ENCODE peak calls at places on chromosome 21, in six cellular contexts. J is HFF-Myc, R is fibroblast of lung, T is body of pancreas, Y is adrenal gland, W is B cell. S is an unnamed sample.

GRCh38 chr21:44005071-44005470 is 7.0 kb upstream of the TRAPPC10 start:
- DNase-seq in J (no peak), R (no peak), T (no peak), Y (no peak), W (no peak), S (no peak)

GRCh38 chr21:42448683-42449082 is 45.0 kb downstream of the UBASH3A start:
- DNase-seq in J (no peak), R (no peak), T (no peak), Y (no peak), W (no peak), S (no peak)

GRCh38 chr21:16323586-16323985 is 593.8 kb downstream of the USP25 start:
- DNase-seq in J (no peak), R (peak), T (no peak), Y (no peak), W (no peak), S (no peak)

GRCh38 chr21:15309721-15310120 is 244.9 kb upstream of the NRIP1 start:
- DNase-seq in J (no peak), R (no peak), T (peak), Y (peak), W (no peak), S (no peak)

GRCh38 chr21:16741228-16741665 is 771.6 kb upstream of the CXADR start:
- DNase-seq in J (no peak), R (no peak), T (no peak), Y (peak), W (no peak), S (no peak)

GRCh38 chr21:41186763-41187536 is 19.0 kb downstream of the BACE2 start:
- DNase-seq in J (no peak), R (no peak), T (no peak), Y (no peak), W (no peak), S (no peak)

GRCh38 chr21:21045538-21045937 is 47.3 kb downstream of the NCAM2 start:
- DNase-seq in J (no peak), R (peak), T (no peak), Y (no peak), W (no peak), S (no peak)

GRCh38 chr21:25790122-25790951 is 55.6 kb downstream of the GABPA start:
- DNase-seq in J (peak), R (peak), T (no peak), Y (no peak), W (no peak), S (no peak)

GRCh38 chr21:43921602-43921978 is 56.6 kb downstream of the AGPAT3 start:
- DNase-seq in J (no peak), R (no peak), T (no peak), Y (no peak), W (no peak), S (no peak)

GRCh38 chr21:42691901-42692559 is 38.6 kb downstream of the PDE9A start:
- DNase-seq in J (no peak), R (no peak), T (no peak), Y (no peak), W (no peak), S (no peak)

GRCh38 chr21:39189857-39190604 is 6.8 kb upstream of the PSMG1 start:
- DNase-seq in J (no peak), R (peak), T (no peak), Y (no peak), W (no peak), S (no peak)

GRCh38 chr21:17491716-17492414 is 21.0 kb upstream of the CXADR start:
- DNase-seq in J (peak), R (peak), T (no peak), Y (peak), W (no peak), S (no peak)

GRCh38 chr21:23160914-23161313 is 2162.7 kb downstream of the NCAM2 start:
- DNase-seq in J (no peak), R (no peak), T (no peak), Y (no peak), W (no peak), S (no peak)

GRCh38 chr21:41008971-41009370 is 159.0 kb upstream of the BACE2 start:
- DNase-seq in J (no peak), R (no peak), T (no peak), Y (no peak), W (no peak), S (no peak)

GRCh38 chr21:17554619-17555472 is 42.0 kb downstream of the CXADR start:
- DNase-seq in J (no peak), R (peak), T (no peak), Y (no peak), W (no peak), S (no peak)

GRCh38 chr21:27477321-27477720 is 510.4 kb upstream of the ADAMTS5 start:
- DNase-seq in J (no peak), R (peak), T (no peak), Y (no peak), W (no peak), S (no peak)

GRCh38 chr21:27480841-27481261 is 514.0 kb upstream of the ADAMTS5 start:
- DNase-seq in J (no peak), R (no peak), T (no peak), Y (no peak), W (no peak), S (no peak)

GRCh38 chr21:27475363-27475955 is 508.6 kb upstream of the ADAMTS5 start:
- DNase-seq in J (no peak), R (no peak), T (no peak), Y (no peak), W (no peak), S (no peak)

DNA sequence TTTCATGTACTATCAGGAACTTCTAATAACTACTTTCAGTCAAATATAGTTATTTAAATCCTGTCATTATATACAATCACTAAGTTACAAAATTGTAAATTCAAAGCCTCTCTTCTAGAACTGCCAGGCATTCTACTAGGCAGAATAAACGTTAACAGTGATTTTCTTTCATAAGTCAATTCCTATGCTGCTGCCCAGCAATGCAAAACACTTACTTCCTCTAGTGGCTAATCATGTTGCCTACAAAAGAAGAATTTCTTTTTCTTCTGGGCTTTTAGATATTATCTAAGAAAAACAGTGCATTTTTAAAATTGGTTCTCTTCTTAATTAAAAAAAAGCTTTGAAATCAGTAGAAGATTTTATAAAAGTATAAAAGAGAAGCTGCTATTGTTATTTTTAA is 509.8 kb upstream of the ADAMTS5 start:
- DNase-seq in J (no peak), R (peak), T (no peak), Y (no peak), W (no peak), S (no peak)
- TF ChIP-seq CTCF in J (peak), R (peak), T (peak), Y (peak), W (no peak), S (peak)

DNA sequence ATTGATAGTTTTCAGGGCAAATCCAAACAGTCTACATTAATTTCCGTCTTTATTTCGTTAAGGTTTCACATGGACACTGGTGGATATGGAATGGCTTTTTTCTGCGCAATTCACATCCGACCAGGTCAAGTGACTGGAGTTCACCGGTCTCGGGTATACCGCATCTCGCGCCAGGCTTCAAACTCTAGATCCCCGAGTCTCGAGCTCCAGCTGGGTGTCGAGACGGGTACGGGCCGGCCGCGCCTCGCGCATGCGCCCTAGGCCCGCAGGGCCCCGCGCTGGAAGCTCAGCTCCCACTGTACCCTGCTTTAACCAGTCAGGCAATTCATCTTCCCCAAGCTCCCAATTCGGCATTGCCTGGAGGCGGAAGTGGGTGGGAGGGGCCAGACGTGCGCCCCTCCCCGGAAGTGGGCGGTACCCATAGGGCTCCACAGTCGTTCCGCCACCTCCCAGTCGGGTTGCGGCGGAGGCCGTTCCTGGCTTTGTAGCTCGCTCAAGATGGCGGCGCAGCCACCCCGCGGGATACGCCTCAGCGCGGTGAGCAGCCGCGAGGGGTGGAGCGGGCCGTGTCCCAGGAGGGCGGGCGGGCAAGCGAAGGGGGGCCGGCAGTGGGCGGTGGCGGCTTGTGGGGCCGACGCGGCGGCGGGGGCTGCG is at the start of gene MORC3:
- DNase-seq in J (peak), R (peak), T (peak), Y (peak), W (peak), S (peak)
- TF ChIP-seq CTCF in J (no peak), R (no peak), T (no peak), Y (no peak), W (no peak), S (no peak)

GRCh38 chr21:37874481-37874880 is 41.8 kb downstream of the KCNJ6 start:
- DNase-seq in J (no peak), R (no peak), T (no peak), Y (no peak), W (no peak), S (no peak)

GRCh38 chr21:37871121-37871862 is 45.0 kb downstream of the KCNJ6 start:
- DNase-seq in J (peak), R (peak), T (no peak), Y (no peak), W (no peak), S (no peak)

GRCh38 chr21:37870229-37870628 is 46.0 kb downstream of the KCNJ6 start:
- DNase-seq in J (no peak), R (no peak), T (no peak), Y (no peak), W (no peak), S (no peak)

GRCh38 chr21:37874904-37875780 is 41.1 kb downstream of the KCNJ6 start:
- DNase-seq in J (no peak), R (no peak), T (no peak), Y (no peak), W (no peak), S (no peak)

GRCh38 chr21:37873655-37874054 is 42.6 kb downstream of the KCNJ6 start:
- DNase-seq in J (no peak), R (no peak), T (no peak), Y (no peak), W (no peak), S (no peak)
- TF ChIP-seq CTCF in J (no peak), R (peak), T (no peak), Y (no peak), W (no peak), S (no peak)

GRCh38 chr21:31136891-31137290 is 98.6 kb upstream of the KRTAP19-8 start:
- DNase-seq in J (no peak), R (peak), T (peak), Y (peak), W (no peak), S (no peak)
- TF ChIP-seq CTCF in J (no peak), R (peak), T (no peak), Y (no peak), W (peak), S (no peak)

GRCh38 chr21:24514081-24514733 is 1093.1 kb downstream of the MRPL39 start:
- DNase-seq in J (no peak), R (peak), T (no peak), Y (no peak), W (no peak), S (no peak)
- TF ChIP-seq CTCF in J (no peak), R (peak), T (peak), Y (peak), W (peak), S (peak)

DNA sequence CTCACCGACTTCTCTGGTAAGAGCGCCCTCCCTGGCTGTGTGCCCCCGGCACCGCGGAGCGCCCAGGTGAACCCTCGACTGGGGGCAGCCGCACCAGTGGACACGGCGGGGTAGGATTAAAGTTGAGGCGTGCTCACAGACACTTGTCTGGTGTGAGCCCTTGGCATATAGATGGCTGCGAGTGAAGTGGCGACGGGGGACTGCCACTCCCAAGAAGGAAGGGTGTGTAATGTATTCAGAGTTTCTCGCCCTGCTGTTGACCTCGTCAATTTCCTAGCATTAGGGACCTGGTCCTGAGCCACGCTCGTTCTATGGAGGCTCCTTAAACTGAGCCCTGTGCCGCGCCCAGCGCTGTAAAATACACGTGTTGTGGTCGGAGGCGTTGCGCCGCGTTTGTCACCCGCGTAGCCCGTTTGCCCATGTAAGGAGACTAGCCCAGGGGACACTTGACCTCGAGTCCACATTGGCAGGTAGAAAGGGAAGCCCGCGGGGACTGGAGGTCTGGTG is 545 bp downstream of the EVA1C start:
- DNase-seq in J (no peak), R (peak), T (peak), Y (peak), W (no peak), S (no peak)
- TF ChIP-seq CTCF in J (no peak), R (peak), T (no peak), Y (no peak), W (no peak), S (no peak)

GRCh38 chr21:45355573-45355972 is 49.4 kb upstream of the COL18A1 start:
- DNase-seq in J (no peak), R (no peak), T (no peak), Y (no peak), W (no peak), S (no peak)

GRCh38 chr21:45356653-45357435 is 48.1 kb upstream of the COL18A1 start:
- DNase-seq in J (no peak), R (no peak), T (no peak), Y (no peak), W (no peak), S (no peak)

GRCh38 chr21:45354970-45355369 is 50.0 kb upstream of the COL18A1 start:
- DNase-seq in J (no peak), R (peak), T (no peak), Y (no peak), W (no peak), S (no peak)

GRCh38 chr21:45357436-45358260 is 47.3 kb upstream of the COL18A1 start:
- DNase-seq in J (no peak), R (peak), T (peak), Y (no peak), W (no peak), S (no peak)

DNA sequence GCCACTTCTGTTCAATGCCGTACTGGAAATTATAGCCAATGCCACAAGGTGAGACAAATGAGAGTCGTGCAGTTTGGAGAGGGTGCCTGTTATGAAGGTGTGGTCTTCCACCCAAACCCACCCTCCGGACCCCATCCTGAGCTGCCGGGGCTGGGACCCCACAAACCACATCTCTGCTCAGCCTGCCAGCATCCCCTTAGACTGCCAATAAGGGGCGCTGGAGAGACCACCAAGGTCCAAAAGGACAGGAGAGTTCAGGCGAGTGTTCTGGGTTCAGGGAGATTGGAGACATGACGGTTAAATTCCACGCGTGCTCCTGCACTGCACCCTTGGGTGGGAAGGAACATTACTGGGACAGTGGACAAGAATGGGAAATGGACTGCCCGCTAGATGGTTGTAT is 48.7 kb upstream of the COL18A1 start:
- DNase-seq in J (no peak), R (no peak), T (no peak), Y (no peak), W (no peak), S (no peak)
- TF ChIP-seq CTCF in J (peak), R (no peak), T (no peak), Y (no peak), W (no peak), S (no peak)

GRCh38 chr21:35441868-35442582 is 392.9 kb upstream of the RUNX1 start:
- DNase-seq in J (no peak), R (no peak), T (no peak), Y (no peak), W (no peak), S (no peak)

GRCh38 chr21:35438643-35439404 is 389.7 kb upstream of the RUNX1 start:
- DNase-seq in J (no peak), R (peak), T (peak), Y (no peak), W (peak), S (no peak)

GRCh38 chr21:35437941-35438340 is 388.8 kb upstream of the RUNX1 start:
- DNase-seq in J (no peak), R (no peak), T (no peak), Y (no peak), W (no peak), S (no peak)

GRCh38 chr21:35436899-35437298 is 387.8 kb upstream of the RUNX1 start:
- DNase-seq in J (no peak), R (no peak), T (no peak), Y (no peak), W (no peak), S (no peak)
- TF ChIP-seq CTCF in J (peak), R (peak), T (no peak), Y (no peak), W (no peak), S (no peak)

DNA sequence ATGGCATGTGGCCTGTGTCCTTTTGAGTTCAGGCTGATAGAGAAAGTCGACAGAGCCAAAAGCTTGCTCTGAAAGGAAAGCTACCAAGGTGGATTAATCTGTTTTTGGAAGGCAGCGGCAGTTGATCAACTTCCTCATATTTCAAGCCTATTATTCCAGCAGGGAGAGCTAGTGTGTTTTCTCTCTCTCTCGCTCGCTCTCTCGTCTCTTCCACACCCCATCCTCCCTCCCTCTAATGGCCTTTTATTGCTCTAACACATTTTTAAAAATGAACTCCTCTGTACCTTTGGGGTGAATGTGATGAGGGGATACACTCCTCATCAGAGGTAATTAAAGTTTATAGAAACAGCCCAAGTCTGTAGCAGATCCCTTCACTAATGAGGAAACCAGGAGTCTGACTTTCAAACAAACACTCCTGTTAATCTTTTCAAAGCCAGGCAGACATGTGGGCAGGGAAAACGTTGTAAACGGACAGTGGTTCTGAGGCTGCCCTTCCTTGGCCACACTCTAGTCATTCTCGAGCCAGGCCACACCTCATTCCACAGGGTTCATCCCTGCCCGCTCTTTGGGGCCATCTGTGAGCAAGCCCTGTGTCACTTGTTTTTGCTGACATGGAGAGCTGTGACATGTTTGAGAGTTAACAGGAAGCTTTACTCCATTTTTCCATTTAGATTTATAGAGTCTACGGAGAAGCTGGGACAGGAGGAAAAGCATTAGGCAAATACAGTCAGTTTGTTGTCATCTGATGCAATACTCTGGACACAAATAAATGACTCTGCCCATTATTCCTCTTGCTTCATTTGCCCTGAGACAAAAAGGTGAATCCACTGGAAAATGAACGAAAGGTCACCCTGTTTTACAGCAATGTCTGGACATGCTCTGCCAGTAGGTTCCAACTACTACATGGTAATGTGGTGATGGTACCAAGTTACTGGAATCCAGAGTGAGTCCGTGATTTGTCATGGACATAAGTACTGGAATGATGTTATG is 126.7 kb downstream of the CLIC6 start:
- DNase-seq in J (no peak), R (peak), T (no peak), Y (no peak), W (no peak), S (no peak)
- TF ChIP-seq CTCF in J (no peak), R (peak), T (no peak), Y (no peak), W (no peak), S (no peak)

S was measured in D721Med.